ENCODE peak calls at places on chromosomes 3 and 15, in six cellular contexts. Q is stromal cell of bone marrow; V is activated T-cell treated with anti-CD3 and anti-CD28 coated beads for 1 hour; D is naive thymus-derived CD8-positive, alpha-beta T cell; F is HFFc6; T is activated CD8-positive, alpha-beta memory T cell treated with anti-CD3 and anti-CD28 coated beads, Interleukin-2, amount 50 U/mL, for 48 hours. S is an unnamed sample.
A peak's percentile ranks its signal among the peaks of the same experiment; 100 is the strongest.

GRCh38 chr15:70065006-70065722 is 32.6 kb downstream of the TLE3 start:
- DNase-seq in F (no peak), T (no peak), V (no peak), D (no peak), Q (no peak), S (no peak)

GRCh38 chr3:42688016-42688415 is 2.7 kb downstream of the KLHL40 start:
- DNase-seq in D (no peak), Q (no peak), F (no peak), T (no peak), V (no peak), S (no peak)

GRCh38 chr3:184525337-184526157 is 36.0 kb upstream of the EPHB3 start:
- DNase-seq in T (peak; percentile 57), V (no peak), Q (no peak), F (no peak), D (peak; percentile 28), S (peak; percentile 44)

GRCh38 chr15:58271410-58271809 is 133.2 kb downstream of the AQP9 start:
- DNase-seq in D (no peak), T (no peak), V (no peak), F (no peak), Q (no peak), S (no peak)

GRCh38 chr3:123333401-123333800 is 115.5 kb downstream of the ADCY5 start:
- DNase-seq in D (no peak), T (no peak), V (no peak), F (no peak), Q (no peak), S (no peak)

GRCh38 chr3:119443179-119443578 is 20.2 kb downstream of the TMEM39A start:
- DNase-seq in V (no peak), Q (no peak), T (no peak), F (no peak), D (no peak), S (no peak)

GRCh38 chr3:149688122-149688757 is 30.4 kb upstream of the WWTR1 start:
- DNase-seq in V (no peak), D (no peak), Q (no peak), F (no peak), T (no peak), S (no peak)

GRCh38 chr3:32865364-32865763 is 47.6 kb downstream of the TRIM71 start:
- DNase-seq in D (no peak), T (no peak), V (no peak), F (peak; percentile 56), Q (no peak), S (no peak)

GRCh38 chr3:122410639-122411038 is 5.2 kb downstream of the WDR5B start:
- DNase-seq in F (no peak), Q (no peak), V (no peak), T (no peak), D (no peak), S (no peak)

GRCh38 chr15:60003243-60004018 is 680 bp upstream of the FOXB1 start:
- DNase-seq in F (no peak), Q (no peak), V (no peak), D (no peak), T (no peak), S (peak; percentile 32)

GRCh38 chr3:13261104-13261800 is 158.9 kb downstream of the NUP210 start:
- DNase-seq in D (no peak), V (no peak), Q (no peak), T (no peak), F (no peak), S (no peak)

GRCh38 chr3:27565201-27565827 is 81.1 kb upstream of the SLC4A7 start:
- DNase-seq in T (no peak), D (no peak), F (no peak), Q (no peak), V (no peak), S (no peak)

GRCh38 chr15:77094397-77095030 is 23.6 kb upstream of the TSPAN3 start:
- DNase-seq in F (no peak), Q (no peak), T (no peak), V (no peak), D (no peak), S (no peak)

GRCh38 chr3:191792580-191792979 is 331.6 kb downstream of the PYDC2 start:
- DNase-seq in V (no peak), T (no peak), Q (no peak), D (no peak), F (peak; percentile 10), S (no peak)

GRCh38 chr3:2968475-2968874 is 141.7 kb downstream of the IL5RA start:
- DNase-seq in V (no peak), D (no peak), T (no peak), Q (no peak), F (no peak), S (no peak)

GRCh38 chr3:144187531-144188230 is 216.1 kb downstream of the DIPK2A start:
- DNase-seq in F (no peak), D (no peak), T (no peak), V (no peak), Q (peak; percentile 76), S (no peak)

GRCh38 chr3:24086597-24087369 is 141.7 kb downstream of the NR1D2 start:
- DNase-seq in Q (peak; percentile 31), T (no peak), F (no peak), V (no peak), D (no peak), S (no peak)

GRCh38 chr15:52008698-52009434 is 10.2 kb upstream of the MAPK6 start:
- DNase-seq in D (no peak), Q (no peak), T (peak; percentile 12), V (no peak), F (no peak), S (peak; percentile 43)

S was measured in B cell.